ENCODE peak calls at places on chromosomes 16 and 17, in five cellular contexts. One of them, this sample, is unnamed.

GRCh38 chr17:73498854-73499597 is 145.2 kb downstream of the SDK2 start:
- DNase-seq in nephron progenitor cell: no peak
- DNase-seq in mucosa of descending colon: no peak
- DNase-seq in neural crest cell: no peak
- DNase-seq in heart left ventricle: no peak
- DNase-seq in this sample: no peak

GRCh38 chr17:77451894-77452852 is 311.4 kb downstream of the SEC14L1 start:
- DNase-seq in neural crest cell: no peak
- DNase-seq in mucosa of descending colon: peak
- DNase-seq in nephron progenitor cell: peak
- DNase-seq in heart left ventricle: peak
- DNase-seq in this sample: peak

GRCh38 chr16:23595246-23595950 is 718 bp downstream of the NDUFAB1 start:
- DNase-seq in heart left ventricle: no peak
- DNase-seq in neural crest cell: peak
- DNase-seq in nephron progenitor cell: no peak
- DNase-seq in mucosa of descending colon: no peak
- DNase-seq in this sample: no peak

GRCh38 chr16:69005641-69006355 is 99.7 kb upstream of the HAS3 start:
- DNase-seq in nephron progenitor cell: no peak
- DNase-seq in neural crest cell: no peak
- DNase-seq in heart left ventricle: no peak
- DNase-seq in mucosa of descending colon: no peak
- DNase-seq in this sample: no peak

GRCh38 chr17:4584125-4584834 is at the start of gene SMTNL2:
- DNase-seq in mucosa of descending colon: peak
- DNase-seq in neural crest cell: peak
- DNase-seq in heart left ventricle: peak
- DNase-seq in nephron progenitor cell: peak
- DNase-seq in this sample: peak

GRCh38 chr17:19703106-19703775 is 13.1 kb downstream of the SLC47A2 start:
- DNase-seq in nephron progenitor cell: peak
- DNase-seq in mucosa of descending colon: no peak
- DNase-seq in heart left ventricle: no peak
- DNase-seq in neural crest cell: no peak
- DNase-seq in this sample: no peak

GRCh38 chr17:49952912-49953497 is 16.0 kb upstream of the DLX4 start:
- DNase-seq in mucosa of descending colon: no peak
- DNase-seq in heart left ventricle: no peak
- DNase-seq in neural crest cell: no peak
- DNase-seq in nephron progenitor cell: no peak
- DNase-seq in this sample: no peak

GRCh38 chr17:36545093-36545464 is 360 bp downstream of the GGNBP2 start:
- DNase-seq in mucosa of descending colon: no peak
- DNase-seq in nephron progenitor cell: no peak
- DNase-seq in heart left ventricle: no peak
- DNase-seq in neural crest cell: no peak
- DNase-seq in this sample: peak

GRCh38 chr16:29675811-29676643 is 3.0 kb upstream of the QPRT start:
- DNase-seq in nephron progenitor cell: no peak
- DNase-seq in mucosa of descending colon: no peak
- DNase-seq in neural crest cell: no peak
- DNase-seq in heart left ventricle: no peak
- DNase-seq in this sample: no peak

GRCh38 chr16:89565256-89565505 is 4.7 kb downstream of the RPL13 start:
- DNase-seq in heart left ventricle: no peak
- DNase-seq in nephron progenitor cell: no peak
- DNase-seq in neural crest cell: no peak
- DNase-seq in mucosa of descending colon: no peak
- DNase-seq in this sample: no peak

GRCh38 chr17:27423651-27424050 is 32.6 kb upstream of the KSR1 start:
- DNase-seq in mucosa of descending colon: no peak
- DNase-seq in heart left ventricle: no peak
- DNase-seq in nephron progenitor cell: no peak
- DNase-seq in neural crest cell: no peak
- DNase-seq in this sample: no peak

GRCh38 chr17:77634710-77635109 is 323.8 kb upstream of the TNRC6C start:
- DNase-seq in neural crest cell: no peak
- DNase-seq in nephron progenitor cell: no peak
- DNase-seq in heart left ventricle: no peak
- DNase-seq in mucosa of descending colon: no peak
- DNase-seq in this sample: no peak

GRCh38 chr16:66691234-66691633 is 5.3 kb downstream of the CMTM4 start:
- DNase-seq in mucosa of descending colon: no peak
- DNase-seq in nephron progenitor cell: no peak
- DNase-seq in heart left ventricle: no peak
- DNase-seq in neural crest cell: no peak
- DNase-seq in this sample: no peak

GRCh38 chr17:69031839-69032238 is 28.9 kb downstream of the ABCA9 start:
- DNase-seq in nephron progenitor cell: no peak
- DNase-seq in mucosa of descending colon: no peak
- DNase-seq in neural crest cell: no peak
- DNase-seq in heart left ventricle: no peak
- DNase-seq in this sample: no peak

GRCh38 chr16:4890686-4891085 is 43.4 kb downstream of the UBN1 start:
- DNase-seq in nephron progenitor cell: no peak
- DNase-seq in mucosa of descending colon: no peak
- DNase-seq in heart left ventricle: no peak
- DNase-seq in neural crest cell: no peak
- DNase-seq in this sample: no peak

GRCh38 chr17:40547079-40547784 is 18.0 kb downstream of the CCR7 start:
- DNase-seq in mucosa of descending colon: peak
- DNase-seq in neural crest cell: no peak
- DNase-seq in heart left ventricle: no peak
- DNase-seq in nephron progenitor cell: no peak
- DNase-seq in this sample: no peak

GRCh38 chr17:44220211-44221071 is 966 bp upstream of the UBTF start:
- DNase-seq in neural crest cell: peak
- DNase-seq in nephron progenitor cell: peak
- DNase-seq in heart left ventricle: peak
- DNase-seq in mucosa of descending colon: peak
- DNase-seq in this sample: peak

GRCh38 chr17:77456271-77456950 is 315.6 kb downstream of the SEC14L1 start:
- DNase-seq in heart left ventricle: no peak
- DNase-seq in mucosa of descending colon: no peak
- DNase-seq in nephron progenitor cell: no peak
- DNase-seq in neural crest cell: no peak
- DNase-seq in this sample: no peak

GRCh38 chr17:48606892-48607241 is 2.1 kb upstream of the HOXB6 start:
- DNase-seq in neural crest cell: no peak
- DNase-seq in heart left ventricle: no peak
- DNase-seq in mucosa of descending colon: no peak
- DNase-seq in nephron progenitor cell: no peak
- DNase-seq in this sample: no peak

GRCh38 chr16:51326131-51326856 is 175.2 kb upstream of the SALL1 start:
- DNase-seq in nephron progenitor cell: no peak
- DNase-seq in neural crest cell: no peak
- DNase-seq in heart left ventricle: no peak
- DNase-seq in mucosa of descending colon: no peak
- DNase-seq in this sample: no peak

GRCh38 chr16:70805380-70805779 is 4.4 kb upstream of the VAC14 start:
- DNase-seq in mucosa of descending colon: no peak
- DNase-seq in neural crest cell: no peak
- DNase-seq in nephron progenitor cell: no peak
- DNase-seq in heart left ventricle: no peak
- DNase-seq in this sample: no peak

GRCh38 chr16:70804729-70805169 is 3.8 kb upstream of the VAC14 start:
- DNase-seq in neural crest cell: no peak
- DNase-seq in mucosa of descending colon: no peak
- DNase-seq in heart left ventricle: no peak
- DNase-seq in nephron progenitor cell: no peak
- DNase-seq in this sample: no peak

GRCh38 chr16:70805787-70806186 is 4.8 kb upstream of the VAC14 start:
- DNase-seq in nephron progenitor cell: no peak
- DNase-seq in mucosa of descending colon: no peak
- DNase-seq in heart left ventricle: no peak
- DNase-seq in neural crest cell: no peak
- DNase-seq in this sample: no peak

GRCh38 chr16:70809392-70810060 is 8.6 kb upstream of the VAC14 start:
- DNase-seq in mucosa of descending colon: no peak
- DNase-seq in nephron progenitor cell: no peak
- DNase-seq in heart left ventricle: no peak
- DNase-seq in neural crest cell: no peak
- DNase-seq in this sample: no peak

GRCh38 chr16:70808371-70808770 is 7.4 kb upstream of the VAC14 start:
- DNase-seq in neural crest cell: no peak
- DNase-seq in mucosa of descending colon: no peak
- DNase-seq in nephron progenitor cell: no peak
- DNase-seq in heart left ventricle: no peak
- DNase-seq in this sample: no peak
- TF ChIP-seq CTCF in neural crest cell: peak
- TF ChIP-seq CTCF in mucosa of descending colon: no peak
- TF ChIP-seq CTCF in nephron progenitor cell: no peak
- TF ChIP-seq CTCF in heart left ventricle: no peak
- TF ChIP-seq CTCF in this sample: no peak

DNA sequence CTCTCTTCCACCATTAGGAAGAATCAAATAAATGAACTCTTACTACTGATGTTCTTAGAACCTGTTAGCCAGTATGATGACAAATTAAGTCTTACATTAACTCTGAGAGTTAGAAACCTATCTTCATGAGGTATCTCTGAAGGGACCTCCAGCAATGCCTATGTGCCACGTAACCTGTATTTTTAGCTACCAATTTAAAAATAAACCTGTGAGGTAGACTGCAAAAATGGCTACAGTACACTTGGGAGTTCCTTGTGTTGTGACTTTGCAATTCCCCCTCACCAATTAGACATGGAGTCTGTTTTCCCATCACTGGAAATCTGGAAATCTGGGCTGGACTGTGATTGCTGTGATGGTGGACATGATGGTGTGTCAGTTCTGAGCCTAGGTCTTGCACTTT is 143.7 kb upstream of the MPHOSPH6 start:
- DNase-seq in neural crest cell: no peak
- DNase-seq in mucosa of descending colon: no peak
- DNase-seq in nephron progenitor cell: no peak
- DNase-seq in heart left ventricle: no peak
- DNase-seq in this sample: no peak
- TF ChIP-seq CTCF in neural crest cell: no peak
- TF ChIP-seq CTCF in mucosa of descending colon: no peak
- TF ChIP-seq CTCF in nephron progenitor cell: no peak
- TF ChIP-seq CTCF in heart left ventricle: no peak
- TF ChIP-seq CTCF in this sample: no peak

GRCh38 chr16:80669673-80670072 is 128.9 kb downstream of the DYNLRB2 start:
- DNase-seq in heart left ventricle: no peak
- DNase-seq in neural crest cell: no peak
- DNase-seq in mucosa of descending colon: no peak
- DNase-seq in nephron progenitor cell: no peak
- DNase-seq in this sample: no peak

GRCh38 chr16:80671281-80671849 is 130.6 kb downstream of the DYNLRB2 start:
- DNase-seq in heart left ventricle: no peak
- DNase-seq in mucosa of descending colon: no peak
- DNase-seq in neural crest cell: no peak
- DNase-seq in nephron progenitor cell: no peak
- DNase-seq in this sample: no peak

GRCh38 chr16:80674884-80675283 is 129.5 kb downstream of the CDYL2 start:
- DNase-seq in mucosa of descending colon: no peak
- DNase-seq in neural crest cell: no peak
- DNase-seq in heart left ventricle: no peak
- DNase-seq in nephron progenitor cell: no peak
- DNase-seq in this sample: no peak

GRCh38 chr16:80670170-80670865 is 129.5 kb downstream of the DYNLRB2 start:
- DNase-seq in nephron progenitor cell: no peak
- DNase-seq in heart left ventricle: no peak
- DNase-seq in neural crest cell: no peak
- DNase-seq in mucosa of descending colon: no peak
- DNase-seq in this sample: no peak

DNA sequence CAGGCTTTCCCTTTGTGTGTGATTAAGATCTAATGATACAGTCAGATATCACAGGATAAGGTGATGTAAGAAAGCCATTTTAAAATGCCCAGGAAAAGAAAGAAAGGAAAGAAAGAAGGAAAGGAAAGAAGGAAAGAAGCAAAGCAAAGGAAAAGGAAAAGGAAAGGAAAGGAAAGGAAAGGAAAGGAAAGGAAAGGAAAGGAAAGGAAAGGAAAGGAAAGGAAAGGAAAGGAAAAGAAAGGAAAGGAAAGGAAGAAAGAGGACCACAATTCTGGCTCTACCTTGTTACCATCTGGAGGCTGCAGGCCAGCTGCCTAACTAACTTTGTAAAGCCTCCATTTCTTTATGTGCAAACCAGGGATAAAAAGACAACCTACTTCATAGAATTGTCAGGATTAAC is 131.6 kb downstream of the DYNLRB2 start:
- DNase-seq in heart left ventricle: no peak
- DNase-seq in neural crest cell: no peak
- DNase-seq in nephron progenitor cell: no peak
- DNase-seq in mucosa of descending colon: no peak
- DNase-seq in this sample: no peak
- TF ChIP-seq CTCF in heart left ventricle: no peak
- TF ChIP-seq CTCF in neural crest cell: no peak
- TF ChIP-seq CTCF in nephron progenitor cell: no peak
- TF ChIP-seq CTCF in mucosa of descending colon: no peak
- TF ChIP-seq CTCF in this sample: no peak

DNA sequence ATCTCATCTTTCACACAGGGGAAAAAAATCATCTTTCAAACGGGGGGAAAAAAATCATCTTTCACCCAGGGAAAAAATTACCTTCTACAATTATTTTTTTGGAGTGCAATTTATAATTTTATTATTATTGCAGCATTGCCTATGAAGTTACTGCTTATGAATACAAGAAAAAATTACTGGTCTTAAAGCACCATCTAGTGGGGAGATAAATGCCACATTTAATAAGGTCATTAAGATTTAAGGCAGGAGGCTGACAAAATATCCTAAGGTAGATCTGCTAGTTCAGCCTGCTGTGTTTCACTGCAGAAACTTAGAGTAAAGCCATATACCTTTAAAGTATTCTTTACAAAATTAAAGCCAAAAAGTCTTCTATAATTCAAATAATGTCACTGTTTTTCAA is 13.7 kb downstream of the SHCBP1 start:
- DNase-seq in heart left ventricle: no peak
- DNase-seq in nephron progenitor cell: no peak
- DNase-seq in mucosa of descending colon: no peak
- DNase-seq in neural crest cell: no peak
- DNase-seq in this sample: no peak
- TF ChIP-seq CTCF in heart left ventricle: peak
- TF ChIP-seq CTCF in nephron progenitor cell: no peak
- TF ChIP-seq CTCF in mucosa of descending colon: no peak
- TF ChIP-seq CTCF in neural crest cell: peak
- TF ChIP-seq CTCF in this sample: peak

DNA sequence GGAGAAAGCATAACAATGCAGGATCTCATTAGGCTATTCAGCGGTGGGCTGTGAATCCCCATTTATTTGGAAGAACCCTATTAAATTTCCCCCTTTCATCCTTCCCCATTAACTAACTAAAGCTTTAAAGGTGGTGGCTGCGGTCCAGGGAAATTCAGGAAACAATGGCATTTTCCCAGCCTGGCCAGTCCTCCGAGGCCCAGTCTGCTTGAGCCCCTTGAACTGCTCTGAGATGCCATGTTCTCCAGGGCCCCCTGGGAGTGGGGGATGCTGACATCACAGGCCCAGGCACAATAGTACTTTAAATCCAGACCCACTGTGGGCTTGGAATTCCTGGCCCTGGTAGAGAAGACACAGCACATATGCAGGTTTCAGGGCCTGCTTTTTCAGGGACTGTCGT is 239.9 kb upstream of the CIBAR2 start:
- DNase-seq in nephron progenitor cell: no peak
- DNase-seq in heart left ventricle: no peak
- DNase-seq in neural crest cell: no peak
- DNase-seq in mucosa of descending colon: no peak
- DNase-seq in this sample: no peak
- TF ChIP-seq CTCF in nephron progenitor cell: no peak
- TF ChIP-seq CTCF in heart left ventricle: no peak
- TF ChIP-seq CTCF in neural crest cell: no peak
- TF ChIP-seq CTCF in mucosa of descending colon: no peak
- TF ChIP-seq CTCF in this sample: no peak